ENCODE peak calls at places on chromosomes 7 and 10, in seven cellular contexts. One of them, this sample, is unnamed.

GRCh38 chr7:27118580-27118979 is 12.0 kb downstream of the HOXA4 start:
- DNase-seq in ovary: no peak
- DNase-seq in psoas muscle: no peak
- DNase-seq in cardiac muscle cell: no peak
- DNase-seq in fibroblast of lung: no peak
- DNase-seq in neural progenitor cell: no peak
- DNase-seq in Peyer's patch: no peak
- DNase-seq in this sample: no peak

GRCh38 chr7:83130623-83131545 is 31.8 kb downstream of the PCLO start:
- DNase-seq in ovary: no peak
- DNase-seq in psoas muscle: no peak
- DNase-seq in cardiac muscle cell: no peak
- DNase-seq in fibroblast of lung: no peak
- DNase-seq in neural progenitor cell: no peak
- DNase-seq in Peyer's patch: no peak
- DNase-seq in this sample: no peak

GRCh38 chr7:74226633-74227032 is 16.8 kb downstream of the LAT2 start:
- DNase-seq in ovary: no peak
- DNase-seq in psoas muscle: no peak
- DNase-seq in cardiac muscle cell: no peak
- DNase-seq in fibroblast of lung: no peak
- DNase-seq in neural progenitor cell: no peak
- DNase-seq in Peyer's patch: no peak
- DNase-seq in this sample: no peak

GRCh38 chr10:84391326-84391725 is 62.9 kb downstream of the CCSER2 start:
- DNase-seq in ovary: no peak
- DNase-seq in psoas muscle: no peak
- DNase-seq in cardiac muscle cell: peak; percentile 5
- DNase-seq in fibroblast of lung: peak; percentile 22
- DNase-seq in neural progenitor cell: no peak
- DNase-seq in Peyer's patch: no peak
- DNase-seq in this sample: no peak

GRCh38 chr7:7201583-7202374 is 19.4 kb downstream of the C1GALT1 start:
- DNase-seq in ovary: no peak
- DNase-seq in psoas muscle: no peak
- DNase-seq in cardiac muscle cell: no peak
- DNase-seq in fibroblast of lung: no peak
- DNase-seq in neural progenitor cell: peak; percentile 42
- DNase-seq in Peyer's patch: no peak
- DNase-seq in this sample: no peak

GRCh38 chr10:71971769-71972555 is 7.8 kb downstream of the CHST3 start:
- DNase-seq in ovary: no peak
- DNase-seq in psoas muscle: no peak
- DNase-seq in cardiac muscle cell: no peak
- DNase-seq in fibroblast of lung: no peak
- DNase-seq in neural progenitor cell: no peak
- DNase-seq in Peyer's patch: no peak
- DNase-seq in this sample: no peak

GRCh38 chr7:71752171-71752935 is 620.4 kb downstream of the GALNT17 start:
- DNase-seq in ovary: peak; percentile 48
- DNase-seq in psoas muscle: no peak
- DNase-seq in cardiac muscle cell: peak; percentile 43
- DNase-seq in fibroblast of lung: peak; percentile 5
- DNase-seq in neural progenitor cell: peak; percentile 88
- DNase-seq in Peyer's patch: peak; percentile 57
- DNase-seq in this sample: no peak

GRCh38 chr10:10647331-10647730 is 370.3 kb upstream of the CELF2 start:
- DNase-seq in ovary: no peak
- DNase-seq in psoas muscle: no peak
- DNase-seq in cardiac muscle cell: no peak
- DNase-seq in fibroblast of lung: peak; percentile 54
- DNase-seq in neural progenitor cell: no peak
- DNase-seq in Peyer's patch: no peak
- DNase-seq in this sample: no peak

GRCh38 chr7:79132844-79133451 is 320.5 kb downstream of the MAGI2 start:
- DNase-seq in ovary: no peak
- DNase-seq in psoas muscle: no peak
- DNase-seq in cardiac muscle cell: no peak
- DNase-seq in fibroblast of lung: peak; percentile 7
- DNase-seq in neural progenitor cell: no peak
- DNase-seq in Peyer's patch: no peak
- DNase-seq in this sample: no peak

GRCh38 chr10:27446091-27446918 is 57.8 kb upstream of the RAB18 start:
- DNase-seq in ovary: no peak
- DNase-seq in psoas muscle: no peak
- DNase-seq in cardiac muscle cell: peak; percentile 52
- DNase-seq in fibroblast of lung: peak; percentile 66
- DNase-seq in neural progenitor cell: peak; percentile 34
- DNase-seq in Peyer's patch: no peak
- DNase-seq in this sample: no peak

GRCh38 chr7:99623702-99624447 is 7.1 kb downstream of the ZSCAN25 start:
- DNase-seq in ovary: no peak
- DNase-seq in psoas muscle: no peak
- DNase-seq in cardiac muscle cell: no peak
- DNase-seq in fibroblast of lung: no peak
- DNase-seq in neural progenitor cell: no peak
- DNase-seq in Peyer's patch: no peak
- DNase-seq in this sample: peak; percentile 28

GRCh38 chr10:112388548-112388947 is 14.6 kb downstream of the ACSL5 start:
- DNase-seq in ovary: no peak
- DNase-seq in psoas muscle: no peak
- DNase-seq in cardiac muscle cell: no peak
- DNase-seq in fibroblast of lung: no peak
- DNase-seq in neural progenitor cell: no peak
- DNase-seq in Peyer's patch: no peak
- DNase-seq in this sample: no peak
- H3K27ac ChIP-seq in ovary: no peak overlapping the region
- H3K27ac ChIP-seq in psoas muscle: peak overlapping the region; percentile 42
- H3K27ac ChIP-seq in cardiac muscle cell: no peak overlapping the region
- H3K27ac ChIP-seq in fibroblast of lung: no peak overlapping the region
- H3K27ac ChIP-seq in neural progenitor cell: no peak overlapping the region
- H3K27ac ChIP-seq in Peyer's patch: peak overlapping the region; percentile 44
- H3K27ac ChIP-seq in this sample: no peak overlapping the region

GRCh38 chr7:155009570-155010157 is 6.7 kb upstream of the PAXIP1 start:
- DNase-seq in ovary: no peak
- DNase-seq in psoas muscle: no peak
- DNase-seq in cardiac muscle cell: peak; percentile 5
- DNase-seq in fibroblast of lung: no peak
- DNase-seq in neural progenitor cell: peak; percentile 17
- DNase-seq in Peyer's patch: no peak
- DNase-seq in this sample: no peak
- TF ChIP-seq CTCF in ovary: no peak
- TF ChIP-seq CTCF in psoas muscle: peak; percentile 16
- TF ChIP-seq CTCF in cardiac muscle cell: peak; percentile 40
- TF ChIP-seq CTCF in fibroblast of lung: peak; percentile 39
- TF ChIP-seq CTCF in neural progenitor cell: peak; percentile 65
- TF ChIP-seq CTCF in Peyer's patch: no peak
- TF ChIP-seq CTCF in this sample: no peak

GRCh38 chr7:50674896-50675835 is 107.5 kb downstream of the GRB10 start:
- DNase-seq in ovary: no peak
- DNase-seq in psoas muscle: no peak
- DNase-seq in cardiac muscle cell: no peak
- DNase-seq in fibroblast of lung: no peak
- DNase-seq in neural progenitor cell: no peak
- DNase-seq in Peyer's patch: no peak
- DNase-seq in this sample: no peak

GRCh38 chr7:50674299-50674698 is 108.4 kb downstream of the GRB10 start:
- DNase-seq in ovary: no peak
- DNase-seq in psoas muscle: no peak
- DNase-seq in cardiac muscle cell: no peak
- DNase-seq in fibroblast of lung: no peak
- DNase-seq in neural progenitor cell: no peak
- DNase-seq in Peyer's patch: no peak
- DNase-seq in this sample: no peak

GRCh38 chr7:50676754-50677153 is 105.9 kb downstream of the GRB10 start:
- DNase-seq in ovary: no peak
- DNase-seq in psoas muscle: no peak
- DNase-seq in cardiac muscle cell: no peak
- DNase-seq in fibroblast of lung: no peak
- DNase-seq in neural progenitor cell: no peak
- DNase-seq in Peyer's patch: no peak
- DNase-seq in this sample: no peak

GRCh38 chr7:50677279-50677996 is 105.3 kb downstream of the GRB10 start:
- DNase-seq in ovary: no peak
- DNase-seq in psoas muscle: no peak
- DNase-seq in cardiac muscle cell: no peak
- DNase-seq in fibroblast of lung: no peak
- DNase-seq in neural progenitor cell: no peak
- DNase-seq in Peyer's patch: no peak
- DNase-seq in this sample: no peak

GRCh38 chr7:50676079-50676478 is 106.6 kb downstream of the GRB10 start:
- DNase-seq in ovary: no peak
- DNase-seq in psoas muscle: no peak
- DNase-seq in cardiac muscle cell: no peak
- DNase-seq in fibroblast of lung: no peak
- DNase-seq in neural progenitor cell: no peak
- DNase-seq in Peyer's patch: no peak
- DNase-seq in this sample: no peak
- H3K4me3 ChIP-seq in ovary: no peak overlapping the region
- H3K4me3 ChIP-seq in psoas muscle: no peak overlapping the region
- H3K4me3 ChIP-seq in cardiac muscle cell: no peak overlapping the region
- H3K4me3 ChIP-seq in fibroblast of lung: no peak overlapping the region
- H3K4me3 ChIP-seq in neural progenitor cell: no peak overlapping the region
- H3K4me3 ChIP-seq in Peyer's patch: no peak overlapping the region
- H3K4me3 ChIP-seq in this sample: no peak overlapping the region

DNA sequence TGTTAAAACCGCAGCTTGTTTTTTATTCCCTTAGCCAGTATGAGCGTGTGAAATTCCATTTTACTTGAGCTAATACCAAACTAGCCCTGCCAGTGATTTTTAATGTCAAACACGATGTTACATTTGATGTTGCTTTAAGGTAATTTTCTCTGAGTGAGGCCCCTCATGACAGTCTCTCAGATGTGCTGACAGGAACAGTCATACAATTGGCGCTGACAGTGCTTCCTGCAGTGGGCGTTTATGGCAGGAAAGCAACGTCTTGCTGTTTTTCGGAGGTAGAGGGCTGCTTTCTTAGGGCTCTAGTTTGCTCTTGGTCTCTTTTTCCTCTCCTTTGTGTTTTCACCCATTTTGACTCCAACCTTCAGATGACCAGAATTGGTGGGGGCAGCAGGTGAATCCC is 19.3 kb downstream of the PON1 start:
- DNase-seq in ovary: no peak
- DNase-seq in psoas muscle: no peak
- DNase-seq in cardiac muscle cell: peak; percentile 11
- DNase-seq in fibroblast of lung: no peak
- DNase-seq in neural progenitor cell: no peak
- DNase-seq in Peyer's patch: no peak
- DNase-seq in this sample: no peak
- H3K27ac ChIP-seq in ovary: no peak overlapping the region
- H3K27ac ChIP-seq in psoas muscle: no peak overlapping the region
- H3K27ac ChIP-seq in cardiac muscle cell: no peak overlapping the region
- H3K27ac ChIP-seq in fibroblast of lung: no peak overlapping the region
- H3K27ac ChIP-seq in neural progenitor cell: no peak overlapping the region
- H3K27ac ChIP-seq in Peyer's patch: no peak overlapping the region
- H3K27ac ChIP-seq in this sample: no peak overlapping the region

GRCh38 chr7:90412458-90413184 is 9.4 kb downstream of the CLDN12 start:
- DNase-seq in ovary: no peak
- DNase-seq in psoas muscle: peak; percentile 70
- DNase-seq in cardiac muscle cell: peak; percentile 13
- DNase-seq in fibroblast of lung: peak; percentile 7
- DNase-seq in neural progenitor cell: peak; percentile 33
- DNase-seq in Peyer's patch: peak; percentile 78
- DNase-seq in this sample: no peak
- TF ChIP-seq CTCF in ovary: no peak
- TF ChIP-seq CTCF in psoas muscle: peak; percentile 44
- TF ChIP-seq CTCF in cardiac muscle cell: peak; percentile 32
- TF ChIP-seq CTCF in fibroblast of lung: peak; percentile 26
- TF ChIP-seq CTCF in neural progenitor cell: peak; percentile 49
- TF ChIP-seq CTCF in Peyer's patch: no peak
- TF ChIP-seq CTCF in this sample: no peak

This sample was measured in coronary artery.